ENCODE peak calls at places on chromosome 22, in six cellular contexts. G, Z, H, N, A and Y are unnamed samples.

GRCh38 chr22:46890819-46891218 is 128.4 kb downstream of the TBC1D22A start:
- DNase-seq in G (no peak), Z (no peak), H (no peak), N (no peak), A (no peak), Y (no peak)

GRCh38 chr22:33597274-33597985 is 322.8 kb downstream of the LARGE1 start:
- DNase-seq in G (no peak), Z (no peak), H (no peak), N (no peak), A (no peak), Y (no peak)

GRCh38 chr22:50200333-50201190 is at the start of gene SELENOO:
- DNase-seq in G (peak; percentile 90), Z (peak; percentile 95), H (peak; percentile 85), N (peak; percentile 81), A (peak; percentile 39), Y (peak; percentile 88)

GRCh38 chr22:32644252-32645100 is 157.0 kb upstream of the TIMP3 start:
- DNase-seq in G (no peak), Z (no peak), H (peak; percentile 1), N (no peak), A (peak; percentile 45), Y (no peak)

GRCh38 chr22:28332410-28332809 is 347.2 kb downstream of the TTC28 start:
- DNase-seq in G (no peak), Z (no peak), H (no peak), N (no peak), A (no peak), Y (no peak)

GRCh38 chr22:18035740-18036139 is 11.4 kb upstream of the MICAL3 start:
- DNase-seq in G (no peak), Z (no peak), H (no peak), N (no peak), A (peak; percentile 92), Y (no peak)

GRCh38 chr22:29256606-29257325 is 11.0 kb downstream of the RHBDD3 start:
- DNase-seq in G (no peak), Z (no peak), H (no peak), N (no peak), A (no peak), Y (no peak)

GRCh38 chr22:46007003-46007847 is 30.3 kb upstream of the WNT7B start:
- DNase-seq in G (no peak), Z (no peak), H (no peak), N (no peak), A (no peak), Y (no peak)

GRCh38 chr22:20141186-20142077 is 9.4 kb downstream of the CCDC188 start:
- DNase-seq in G (no peak), Z (no peak), H (no peak), N (no peak), A (no peak), Y (no peak)

GRCh38 chr22:19632671-19633148 is 81.6 kb upstream of the SEPTIN5 start:
- DNase-seq in G (no peak), Z (no peak), H (no peak), N (no peak), A (no peak), Y (no peak)

GRCh38 chr22:39234867-39235687 is 9.7 kb downstream of the PDGFB start:
- DNase-seq in G (no peak), Z (no peak), H (no peak), N (no peak), A (no peak), Y (no peak)

GRCh38 chr22:26453812-26454500 is 24.9 kb downstream of the ASPHD2 start:
- DNase-seq in G (no peak), Z (no peak), H (no peak), N (no peak), A (no peak), Y (no peak)